ENCODE peak calls at places on chromosomes 4 and X, in five cellular contexts. B is fibroblast of lung, H is AG10803, J is IMR-90, Y is left lung. N is an unnamed sample.

GRCh38 chr4:1612278-1613098 is 71.6 kb downstream of the FAM53A start:
- DNase-seq in B (no peak), H (no peak), J (no peak), Y (peak; percentile 74), N (no peak)

GRCh38 chr4:40684404-40684803 is 54.7 kb upstream of the RBM47 start:
- DNase-seq in B (no peak), H (no peak), J (no peak), Y (no peak), N (no peak)

GRCh38 chr4:26766142-26766541 is 94.5 kb upstream of the STIM2 start:
- DNase-seq in B (no peak), H (no peak), J (no peak), Y (no peak), N (no peak)

GRCh38 chrX:132171881-132172280 is 44.1 kb upstream of the FRMD7 start:
- DNase-seq in B (no peak), H (no peak), J (no peak), Y (no peak), N (no peak)

GRCh38 chrX:40009462-40009851 is 88.3 kb downstream of the BCOR start:
- DNase-seq in B (no peak), H (no peak), J (no peak), Y (peak; percentile 65), N (no peak)

GRCh38 chr4:44760142-44760898 is 34.0 kb upstream of the GNPDA2 start:
- DNase-seq in B (peak; percentile 57), H (peak; percentile 44), J (peak; percentile 20), Y (no peak), N (peak; percentile 64)

GRCh38 chrX:71177327-71177726 is 32.7 kb downstream of the NLGN3 start:
- DNase-seq in B (no peak), H (peak; percentile 24), J (no peak), Y (no peak), N (no peak)

GRCh38 chrX:12013220-12013619 is 125.1 kb upstream of the FRMPD4 start:
- DNase-seq in B (peak; percentile 25), H (peak; percentile 40), J (peak; percentile 70), Y (no peak), N (peak; percentile 66)

GRCh38 chr4:126004936-126005335 is 690.2 kb downstream of the FAT4 start:
- DNase-seq in B (peak; percentile 35), H (peak; percentile 23), J (peak; percentile 60), Y (no peak), N (peak; percentile 29)

GRCh38 chrX:153875391-153876111 is 10.4 kb downstream of the L1CAM start:
- DNase-seq in B (peak; percentile 11), H (peak; percentile 8), J (no peak), Y (peak; percentile 86), N (peak; percentile 5)
- H3K4me3 ChIP-seq in B (no peak overlapping the region), H (no peak overlapping the region), J (no peak overlapping the region), Y (no peak overlapping the region), N (no peak overlapping the region)

GRCh38 chrX:81259008-81259713 is 57.3 kb downstream of the SH3BGRL start:
- DNase-seq in B (peak; percentile 82), H (peak; percentile 31), J (peak; percentile 67), Y (no peak), N (peak; percentile 66)
- H3K4me3 ChIP-seq in B (no peak overlapping the region), H (no peak overlapping the region), J (no peak overlapping the region), Y (no peak overlapping the region), N (no peak overlapping the region)

GRCh38 chr4:113584407-113585150 is 177.0 kb downstream of the CAMK2D start:
- DNase-seq in B (peak; percentile 70), H (peak; percentile 45), J (peak; percentile 83), Y (no peak), N (peak; percentile 95)
- H3K4me3 ChIP-seq in B (no peak overlapping the region), H (no peak overlapping the region), J (no peak overlapping the region), Y (no peak overlapping the region), N (no peak overlapping the region)

GRCh38 chrX:17595456-17596035 is 141.7 kb upstream of the SCML1 start:
- DNase-seq in B (peak; percentile 52), H (peak; percentile 69), J (peak; percentile 62), Y (no peak), N (peak; percentile 78)

GRCh38 chrX:17592117-17592516 is 145.2 kb upstream of the SCML1 start:
- DNase-seq in B (no peak), H (peak; percentile 20), J (peak; percentile 27), Y (no peak), N (peak; percentile 53)

GRCh38 chrX:17590892-17591740 is 146.2 kb upstream of the SCML1 start:
- DNase-seq in B (peak; percentile 94), H (peak; percentile 82), J (peak; percentile 80), Y (no peak), N (peak; percentile 80)

GRCh38 chrX:17588303-17588702 is 149.0 kb upstream of the SCML1 start:
- DNase-seq in B (no peak), H (no peak), J (no peak), Y (no peak), N (no peak)

GRCh38 chrX:17591741-17592110 is 145.6 kb upstream of the SCML1 start:
- DNase-seq in B (peak; percentile 90), H (peak; percentile 82), J (peak; percentile 81), Y (no peak), N (peak; percentile 86)
- H3K4me3 ChIP-seq in B (no peak overlapping the region), H (peak overlapping the region; percentile 48), J (peak overlapping the region; percentile 48), Y (no peak overlapping the region), N (no peak overlapping the region)

DNA sequence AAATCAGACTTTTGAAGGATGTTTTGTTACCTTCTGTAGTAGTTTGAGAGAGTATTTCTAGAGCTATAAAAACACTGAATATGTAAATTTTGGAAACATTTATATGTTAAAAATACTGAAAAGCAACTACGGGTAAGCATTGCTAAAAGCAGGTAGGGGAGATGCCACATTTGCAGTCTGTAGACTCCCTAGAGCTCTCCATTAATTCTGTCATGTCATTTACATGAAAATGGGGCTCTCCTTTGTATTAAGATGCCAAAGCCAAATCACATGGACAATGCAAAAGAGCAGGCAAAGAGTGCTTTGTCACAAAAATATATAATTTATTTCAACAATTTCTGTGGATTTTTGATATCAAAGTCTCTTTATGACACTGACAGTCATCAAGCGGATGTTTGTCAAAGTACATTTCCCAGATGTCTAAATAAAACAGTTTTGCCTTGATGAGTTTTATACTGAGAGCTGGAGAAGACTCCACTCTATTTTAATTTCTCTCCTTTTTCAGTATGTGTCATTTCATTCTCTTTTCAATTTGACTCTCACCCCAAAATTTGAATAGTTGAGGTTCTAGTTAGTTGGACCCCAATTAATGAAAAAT is 51.8 kb downstream of the LDB2 start:
- DNase-seq in B (no peak), H (no peak), J (no peak), Y (no peak), N (no peak)
- H3K4me3 ChIP-seq in B (no peak overlapping the region), H (no peak overlapping the region), J (no peak overlapping the region), Y (no peak overlapping the region), N (no peak overlapping the region)

DNA sequence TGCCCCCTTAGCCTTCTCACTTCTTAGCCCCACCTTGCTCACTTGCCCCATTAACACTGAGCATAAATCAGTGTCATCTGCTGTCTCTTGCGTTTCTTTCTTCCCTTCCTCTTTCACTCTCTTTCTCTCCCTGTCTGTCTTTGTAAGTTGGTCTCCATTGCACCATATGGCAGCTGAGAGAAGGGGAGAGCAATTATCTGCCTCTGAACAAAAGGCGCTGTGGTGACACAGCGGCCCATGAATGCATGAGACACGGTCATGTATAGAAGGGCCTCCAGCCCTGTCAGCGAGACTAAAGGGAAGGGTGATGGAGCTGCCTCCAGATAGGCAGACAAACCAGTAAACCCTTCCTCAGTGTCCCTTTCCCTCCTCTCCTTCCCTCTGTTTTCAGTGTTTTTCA is 88.8 kb upstream of the PCDH18 start:
- DNase-seq in B (no peak), H (no peak), J (no peak), Y (no peak), N (peak; percentile 19)
- H3K4me3 ChIP-seq in B (no peak overlapping the region), H (no peak overlapping the region), J (no peak overlapping the region), Y (no peak overlapping the region), N (no peak overlapping the region)

DNA sequence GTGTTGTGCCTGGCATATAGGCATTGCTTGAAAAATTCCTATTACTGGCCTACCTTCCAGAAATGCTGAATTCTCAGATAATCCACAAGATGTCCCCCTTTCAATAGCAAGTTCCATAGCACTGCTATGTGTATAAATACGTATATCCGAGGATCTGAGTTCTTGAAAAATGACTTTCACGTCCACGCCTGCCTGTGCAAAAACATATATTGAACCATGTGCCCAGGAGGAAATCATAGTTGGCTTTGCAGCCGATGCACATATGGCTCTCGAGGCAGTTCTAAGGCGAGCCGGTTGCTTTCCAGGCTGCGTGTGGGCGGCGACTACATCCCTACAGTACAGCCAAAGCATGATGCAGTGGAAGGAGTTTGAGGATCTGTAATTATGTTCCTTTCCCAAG is 55.4 kb upstream of the ESX1 start:
- DNase-seq in B (peak; percentile 54), H (peak; percentile 41), J (peak; percentile 47), Y (no peak), N (peak; percentile 49)
- H3K4me3 ChIP-seq in B (peak overlapping the region; percentile 25), H (peak overlapping the region; percentile 45), J (peak overlapping the region; percentile 35), Y (no peak overlapping the region), N (peak overlapping the region; percentile 21)

DNA sequence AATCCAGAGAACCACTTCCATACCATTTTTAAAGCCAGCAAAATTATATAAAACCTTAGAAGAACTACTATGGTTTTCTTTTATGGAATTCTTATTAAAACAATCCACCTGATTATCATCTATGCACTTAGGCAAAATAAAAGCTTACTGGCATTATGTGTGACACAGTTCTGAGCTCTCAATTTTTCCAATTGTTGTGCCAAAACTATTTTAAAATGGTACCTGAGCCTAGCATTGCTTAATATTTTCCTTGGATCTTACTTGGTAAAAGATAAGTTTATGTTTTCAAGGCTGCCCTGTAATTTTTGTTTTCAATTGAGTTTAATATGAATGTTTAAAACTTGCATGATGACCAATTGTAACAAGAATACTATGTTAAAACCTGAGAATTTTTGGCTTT is 201.3 kb downstream of the MAD2L1 start:
- DNase-seq in B (no peak), H (no peak), J (no peak), Y (no peak), N (no peak)
- H3K4me3 ChIP-seq in B (no peak overlapping the region), H (no peak overlapping the region), J (no peak overlapping the region), Y (no peak overlapping the region), N (no peak overlapping the region)